ENCODE peak calls at places on chromosomes 3 and 15, in four cellular contexts. Q, C, O and U are unnamed samples.

GRCh38 chr15:85296615-85297402 is 83.6 kb upstream of the AKAP13 start:
- DNase-seq in Q (peak; percentile 70), C (peak; percentile 78), O (peak; percentile 81), U (peak; percentile 50)

GRCh38 chr3:27758083-27758482 is 36.0 kb upstream of the EOMES start:
- DNase-seq in Q (no peak), C (no peak), O (no peak), U (no peak)

GRCh38 chr15:57586661-57587404 is 4.9 kb upstream of the MYZAP start:
- DNase-seq in Q (no peak), C (no peak), O (no peak), U (no peak)

GRCh38 chr15:81027200-81027599 is 26.5 kb downstream of the TLNRD1 start:
- DNase-seq in Q (no peak), C (no peak), O (no peak), U (no peak)

GRCh38 chr15:90862964-90863721 is 5.2 kb upstream of the FURIN start:
- DNase-seq in Q (no peak), C (peak; percentile 88), O (no peak), U (no peak)

GRCh38 chr15:60073441-60073840 is 69.3 kb downstream of the FOXB1 start:
- DNase-seq in Q (no peak), C (no peak), O (no peak), U (no peak)

GRCh38 chr3:187678869-187679268 is 8.7 kb upstream of the SST start:
- DNase-seq in Q (peak; percentile 34), C (no peak), O (no peak), U (peak; percentile 59)

GRCh38 chr3:191238321-191238817 is 39.3 kb downstream of the OSTN start:
- DNase-seq in Q (no peak), C (no peak), O (no peak), U (no peak)

GRCh38 chr3:122533931-122534334 is 19.2 kb upstream of the KPNA1 start:
- DNase-seq in Q (no peak), C (no peak), O (no peak), U (no peak)

DNA sequence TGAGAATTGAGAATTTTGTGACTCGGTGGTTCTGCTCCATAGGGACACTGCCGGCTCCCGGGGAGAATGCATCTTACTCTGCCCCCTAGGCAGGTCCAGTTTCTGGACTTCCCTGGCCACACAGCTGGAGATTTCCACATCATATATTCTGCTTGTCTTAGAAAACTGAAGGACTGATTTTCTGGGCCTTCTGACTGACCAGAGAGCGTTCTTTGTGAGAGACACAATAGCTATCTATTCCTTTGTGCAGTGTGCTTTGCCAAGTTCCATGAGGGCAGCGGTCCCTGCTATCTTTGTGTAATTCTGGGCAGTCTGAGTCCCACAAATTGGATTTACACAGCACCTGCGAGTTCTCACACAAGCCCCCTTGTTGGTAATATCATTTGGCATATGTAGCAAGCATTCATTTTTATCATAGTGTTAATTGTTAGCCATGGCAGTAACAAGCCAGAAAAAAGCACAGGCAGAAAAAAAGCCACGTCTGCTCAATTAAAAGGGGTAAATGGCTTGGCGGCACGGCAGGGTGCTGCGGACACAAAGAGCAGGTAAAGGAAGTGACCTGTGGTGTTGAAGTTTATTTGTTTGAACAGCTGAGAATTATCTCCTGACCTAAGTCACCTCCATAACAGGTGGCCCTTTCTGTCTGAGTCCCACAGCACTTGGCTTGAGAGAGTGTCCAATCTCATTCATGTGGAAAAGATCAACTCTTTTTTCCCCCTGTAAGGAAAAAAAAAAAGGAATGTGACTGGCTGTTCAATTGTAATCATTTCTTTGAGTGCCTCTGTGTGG is 688.8 kb downstream of the TUSC7 start:
- DNase-seq in Q (no peak), C (no peak), O (no peak), U (no peak)
- TF ChIP-seq EP300 in Q (no peak), C (no peak), O (no peak), U (no peak)

GRCh38 chr3:111859061-111859973 is at the start of gene PHLDB2:
- DNase-seq in Q (peak; percentile 91), C (peak; percentile 60), O (peak; percentile 91), U (peak; percentile 84)
- TF ChIP-seq EP300 in Q (peak; percentile 52), C (no peak), O (no peak), U (peak; percentile 32)

GRCh38 chr3:133589503-133589902 is 16.0 kb downstream of the CDV3 start:
- DNase-seq in Q (no peak), C (no peak), O (no peak), U (no peak)

GRCh38 chr3:133588784-133589465 is 15.4 kb downstream of the CDV3 start:
- DNase-seq in Q (no peak), C (no peak), O (no peak), U (no peak)

GRCh38 chr3:133592843-133593242 is 19.4 kb downstream of the CDV3 start:
- DNase-seq in Q (no peak), C (no peak), O (no peak), U (no peak)

GRCh38 chr3:133593243-133593642 is 19.8 kb downstream of the CDV3 start:
- DNase-seq in Q (no peak), C (no peak), O (no peak), U (no peak)

DNA sequence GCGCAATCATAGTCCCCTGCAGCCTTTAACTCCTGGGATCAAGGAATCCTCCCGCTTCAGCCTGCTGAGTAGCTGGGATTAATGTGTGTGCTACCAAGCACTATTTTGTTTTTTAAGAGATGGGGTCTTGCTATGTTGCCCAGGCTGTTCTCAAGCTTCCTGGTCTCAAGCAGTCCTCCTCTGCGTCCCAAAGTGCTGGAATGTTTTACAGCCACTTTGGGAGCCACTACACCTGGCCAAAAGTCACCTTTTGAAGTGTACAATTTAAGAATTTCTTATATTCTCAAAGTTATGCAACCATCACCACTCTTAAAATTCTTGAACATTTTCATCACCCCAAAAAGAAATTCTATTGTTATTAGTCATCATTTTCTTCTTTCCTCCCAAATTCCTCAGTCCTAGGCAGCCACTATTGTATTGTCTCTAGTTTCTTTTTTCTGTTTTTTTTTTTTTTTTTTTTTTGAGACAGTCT is 17.8 kb downstream of the CDV3 start:
- DNase-seq in Q (no peak), C (no peak), O (no peak), U (no peak)
- TF ChIP-seq EP300 in Q (no peak), C (no peak), O (no peak), U (no peak)

GRCh38 chr3:17076940-17077605 is 192.3 kb downstream of the PLCL2 start:
- DNase-seq in Q (no peak), C (no peak), O (no peak), U (no peak)

GRCh38 chr3:17074559-17074958 is 189.8 kb downstream of the PLCL2 start:
- DNase-seq in Q (no peak), C (no peak), O (no peak), U (no peak)

GRCh38 chr3:17075358-17075757 is 190.6 kb downstream of the PLCL2 start:
- DNase-seq in Q (no peak), C (no peak), O (no peak), U (no peak)

GRCh38 chr3:17077614-17078013 is 192.9 kb downstream of the PLCL2 start:
- DNase-seq in Q (no peak), C (no peak), O (peak; percentile 67), U (no peak)

GRCh38 chr3:17075907-17076306 is 191.2 kb downstream of the PLCL2 start:
- DNase-seq in Q (no peak), C (no peak), O (no peak), U (no peak)
- TF ChIP-seq EP300 in Q (no peak), C (no peak), O (no peak), U (no peak)

GRCh38 chr15:50628421-50628820 is 58.2 kb downstream of the TRPM7 start:
- DNase-seq in Q (no peak), C (no peak), O (no peak), U (no peak)

GRCh38 chr15:50627351-50628055 is 59.1 kb downstream of the TRPM7 start:
- DNase-seq in Q (no peak), C (no peak), O (no peak), U (no peak)

DNA sequence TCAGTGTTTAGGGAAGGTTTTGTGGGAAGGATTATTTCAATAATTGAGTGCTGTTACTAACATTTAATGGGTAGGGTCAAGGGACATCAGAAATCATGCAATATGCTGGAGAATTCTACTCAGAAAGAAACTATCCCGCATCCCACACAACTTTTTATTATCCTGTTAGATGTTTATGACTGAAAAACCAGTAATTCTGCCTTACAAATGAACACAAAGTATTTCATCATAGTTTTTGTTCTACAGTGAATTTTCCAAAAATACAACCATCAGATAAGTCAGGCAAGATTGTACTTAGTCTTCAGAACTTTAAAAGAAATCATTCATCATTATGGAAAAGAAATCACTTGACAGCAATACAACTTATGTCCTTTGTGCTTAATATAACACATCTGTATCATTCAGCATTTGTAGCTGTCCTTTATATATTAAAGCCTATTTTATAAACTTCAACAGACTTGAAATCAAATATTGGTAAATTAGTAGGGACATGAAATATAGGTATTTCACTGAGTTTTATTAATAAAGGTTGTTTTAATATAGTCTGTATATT is 61.9 kb downstream of the TRPM7 start:
- DNase-seq in Q (no peak), C (no peak), O (no peak), U (no peak)
- TF ChIP-seq EP300 in Q (no peak), C (no peak), O (no peak), U (no peak)

GRCh38 chr3:141651405-141651804 is 86.7 kb upstream of the RNF7 start:
- DNase-seq in Q (no peak), C (no peak), O (no peak), U (no peak)
- TF ChIP-seq EP300 in Q (no peak), C (no peak), O (no peak), U (no peak)